ENCODE peak calls at places on chromosomes 11 and 22, in four cellular contexts. F, T, V and Z are unnamed samples. For H3K27me3, the result is how much of the 10 kb centered on the place peaks cover.

GRCh38 chr11:31412946-31413345 is 43.3 kb downstream of the DNAJC24 start:
- DNase-seq in F (no peak), T (no peak), V (no peak), Z (no peak)

GRCh38 chr11:36273110-36273509 is 16.1 kb downstream of the COMMD9 start:
- DNase-seq in F (no peak), T (peak), V (no peak), Z (peak)

GRCh38 chr11:72326151-72326842 is 82.3 kb upstream of the PHOX2A start:
- DNase-seq in F (no peak), T (no peak), V (no peak), Z (no peak)

GRCh38 chr11:92224394-92225205 is at the start of gene FAT3:
- DNase-seq in F (no peak), T (peak), V (no peak), Z (peak)

GRCh38 chr11:119721129-119722120 is 7.6 kb downstream of the NECTIN1 start:
- DNase-seq in F (peak), T (peak), V (no peak), Z (peak)

GRCh38 chr22:25849514-25849913 is 107.5 kb downstream of the MYO18B start:
- DNase-seq in F (peak), T (no peak), V (no peak), Z (no peak)

GRCh38 chr11:39541945-39542351 is 1917.5 kb downstream of the LRRC4C start:
- DNase-seq in F (no peak), T (peak), V (no peak), Z (no peak)

GRCh38 chr11:74019860-74020259 is 11.0 kb upstream of the UCP3 start:
- DNase-seq in F (no peak), T (no peak), V (no peak), Z (no peak)

GRCh38 chr11:128830836-128831780 is 36.0 kb downstream of the KCNJ1 start:
- DNase-seq in F (peak), T (peak), V (peak), Z (peak)

GRCh38 chr11:3807856-3808845 is at the start of gene PGAP2:
- DNase-seq in F (peak), T (peak), V (peak), Z (peak)

GRCh38 chr22:29346659-29347058 is 31.2 kb upstream of the RASL10A start:
- DNase-seq in F (no peak), T (no peak), V (no peak), Z (peak)

DNA sequence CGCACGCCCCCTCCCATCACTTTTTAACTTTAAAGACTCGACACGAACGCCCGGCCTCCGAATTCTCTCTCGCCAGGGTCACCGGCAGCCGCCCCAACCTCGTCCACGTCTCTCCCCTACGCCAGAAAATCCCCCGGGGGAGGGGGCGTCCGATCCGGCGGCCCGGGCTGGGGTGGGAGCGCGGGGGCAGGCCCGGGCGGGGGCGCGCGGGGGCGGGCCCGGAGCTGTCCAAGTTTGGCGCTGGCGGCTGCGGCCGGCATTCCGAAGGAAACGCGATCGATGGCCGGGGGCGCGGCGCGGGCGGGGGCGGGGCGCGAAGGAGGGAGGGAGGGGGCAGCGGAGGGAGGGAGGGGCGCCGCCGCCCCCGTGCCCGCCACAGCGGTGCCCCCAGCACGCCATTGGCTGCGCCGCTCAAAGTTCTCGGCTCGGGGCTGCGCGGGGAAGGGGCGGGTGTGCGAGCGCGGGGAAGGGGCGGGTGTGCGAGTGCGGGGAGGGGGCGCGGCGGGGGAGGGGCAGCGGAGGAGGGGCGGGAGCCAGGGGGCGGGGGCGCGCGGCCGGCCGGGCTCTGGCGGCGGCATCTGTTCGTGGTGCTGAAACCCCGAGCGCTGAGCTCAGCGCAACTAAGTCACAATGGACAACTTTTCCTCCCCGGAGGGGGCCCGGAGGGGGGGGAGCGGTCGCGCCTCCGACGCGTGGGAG is 2.4 kb downstream of the PHF21B start:
- DNase-seq in F (peak), T (peak), V (no peak), Z (peak)
- H3K27me3 ChIP-seq in F (under half), T (under half), V (half or more), Z (under half)

DNA sequence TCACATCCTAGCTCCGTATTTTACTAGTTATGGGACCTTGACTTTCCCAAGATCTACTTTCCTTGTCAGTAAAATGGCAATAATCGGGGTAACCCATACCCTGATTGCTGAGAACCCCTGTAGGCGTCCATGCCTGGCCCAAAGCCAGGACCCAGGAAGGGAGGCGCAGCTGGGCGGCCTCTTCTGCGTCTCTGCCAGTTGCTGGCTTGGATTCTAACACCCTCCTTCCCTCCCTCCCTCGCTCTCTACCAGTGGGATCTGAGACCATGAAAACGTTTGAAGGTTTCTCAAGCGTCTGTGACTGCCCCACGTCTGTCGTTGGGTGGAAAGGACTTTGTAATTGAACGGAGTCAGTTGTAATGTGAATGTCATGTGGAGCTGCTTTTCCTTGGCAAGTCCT is 47.7 kb downstream of the PARVB start:
- DNase-seq in F (no peak), T (no peak), V (no peak), Z (no peak)
- H3K27me3 ChIP-seq in F (under half), T (under half), V (under half), Z (under half)

DNA sequence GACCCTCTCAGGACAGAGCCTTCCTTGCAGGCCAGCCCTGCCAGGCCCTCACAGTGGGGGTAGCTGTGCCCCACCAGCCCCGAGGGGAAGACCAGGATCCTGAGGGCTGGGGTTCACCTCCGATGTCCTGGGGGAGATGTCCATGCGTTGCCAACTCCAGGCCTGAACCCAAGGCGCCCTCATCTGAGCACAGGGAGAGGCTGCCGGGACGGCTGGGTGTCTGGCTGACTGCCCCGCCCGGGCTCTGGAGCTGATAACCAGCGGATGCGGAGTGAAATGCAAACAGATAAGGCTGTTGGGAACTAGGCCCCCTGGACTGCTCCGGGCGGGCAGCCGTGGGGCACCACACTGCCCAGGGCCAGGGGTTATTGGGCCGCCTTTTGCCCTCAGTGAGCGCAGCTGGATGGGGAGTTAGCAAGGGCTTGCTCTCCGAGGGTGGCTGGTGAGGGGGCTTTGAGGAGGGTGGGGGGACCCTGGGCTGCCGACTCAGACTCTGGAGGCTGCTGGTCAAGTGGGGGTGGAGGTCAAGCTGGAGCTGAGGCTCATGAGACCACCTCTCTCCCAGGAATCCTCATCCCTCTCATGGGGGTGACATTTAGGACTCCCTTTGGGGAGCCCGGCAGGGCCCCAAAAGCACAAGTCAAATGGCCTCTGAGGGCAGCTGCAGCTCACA is 5.6 kb upstream of the MUC6 start:
- DNase-seq in F (peak), T (no peak), V (no peak), Z (no peak)
- H3K27me3 ChIP-seq in F (under half), T (under half), V (half or more), Z (under half)

GRCh38 chr22:39643311-39644083 is 72.9 kb downstream of the CACNA1I start:
- DNase-seq in F (no peak), T (no peak), V (no peak), Z (no peak)
- H3K27me3 ChIP-seq in F (under half), T (under half), V (half or more), Z (under half)

DNA sequence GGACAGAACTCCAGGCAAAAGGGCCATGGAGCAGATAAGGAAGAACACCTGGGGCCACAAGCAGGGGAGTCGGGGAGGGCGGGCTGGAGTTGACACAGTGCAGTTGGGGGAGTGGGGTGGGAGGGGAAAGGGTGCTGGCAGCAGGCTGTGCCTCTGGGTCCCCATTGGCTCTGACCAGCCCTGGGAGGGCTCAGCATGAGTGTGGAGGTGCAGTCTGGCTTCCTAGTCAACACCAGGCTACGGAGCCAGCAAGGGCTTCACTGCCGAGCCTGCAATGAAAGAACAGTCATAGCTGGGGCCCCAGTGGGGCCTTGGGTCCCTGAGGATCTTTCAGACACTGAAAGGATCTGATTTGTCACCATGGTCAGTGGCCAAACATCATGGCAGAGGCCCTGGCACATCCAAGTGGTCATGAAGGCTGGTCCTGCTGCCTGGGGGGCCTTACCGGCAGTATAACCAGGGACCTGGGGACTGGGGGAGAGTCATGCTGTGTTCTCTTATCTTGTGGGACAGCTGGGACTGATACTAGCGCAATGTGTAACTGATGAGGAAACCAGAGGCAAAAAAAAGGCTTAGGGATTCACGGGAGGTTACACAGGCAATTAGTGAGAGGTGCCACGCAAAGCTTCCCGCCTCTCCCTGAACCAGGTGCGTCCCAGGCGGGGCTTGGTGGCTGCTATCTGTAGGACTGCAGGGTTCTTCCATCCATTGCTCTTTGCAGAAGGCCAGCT is 11.6 kb downstream of the SLC37A2 start:
- DNase-seq in F (no peak), T (no peak), V (no peak), Z (no peak)
- H3K27me3 ChIP-seq in F (under half), T (under half), V (under half), Z (under half)

GRCh38 chr22:43440103-43440387 is 28.2 kb downstream of the MPPED1 start:
- DNase-seq in F (no peak), T (no peak), V (no peak), Z (no peak)
- H3K27me3 ChIP-seq in F (under half), T (under half), V (half or more), Z (under half)

DNA sequence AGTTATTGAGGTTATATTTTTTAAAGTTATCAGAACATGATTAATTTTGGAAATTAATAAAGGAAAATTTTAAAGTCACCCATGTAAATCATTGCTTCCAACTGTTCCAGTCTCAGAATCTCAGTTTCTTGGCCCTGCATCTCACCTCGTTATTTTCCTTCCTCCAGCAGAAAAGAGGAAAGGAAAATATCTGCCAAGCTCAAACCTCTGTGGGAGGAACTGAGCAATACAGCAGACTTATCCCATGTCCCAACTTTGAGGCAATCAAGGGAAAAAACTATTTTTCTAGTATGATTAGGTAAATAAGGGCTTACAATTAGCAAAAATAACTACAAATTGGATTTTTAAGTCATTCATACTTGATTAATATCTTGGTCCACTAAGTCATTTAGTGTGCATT is 30.1 kb downstream of the ELMOD1 start:
- DNase-seq in F (no peak), T (no peak), V (no peak), Z (no peak)
- H3K27me3 ChIP-seq in F (under half), T (under half), V (under half), Z (under half)

DNA sequence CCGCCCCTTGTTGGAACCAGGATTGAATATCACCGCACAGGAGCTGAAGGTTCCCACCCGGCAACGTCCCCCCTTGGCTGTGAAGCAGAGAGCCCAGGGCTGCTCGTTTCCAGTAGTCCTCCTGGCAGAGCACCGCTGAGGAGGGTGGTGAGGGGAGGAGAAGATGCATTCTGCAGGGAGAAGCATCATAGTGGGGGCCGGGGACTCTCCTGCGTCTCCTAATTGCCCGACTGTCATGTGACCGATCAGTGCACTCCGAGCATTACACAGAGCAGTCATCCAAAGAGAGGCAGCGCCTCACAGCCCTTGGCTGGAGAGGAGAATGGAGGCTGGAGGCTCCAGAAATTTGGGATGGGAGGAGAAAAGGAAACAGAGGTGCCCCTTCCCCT is 85.0 kb upstream of the SEPTIN5 start:
- DNase-seq in F (no peak), T (no peak), V (no peak), Z (no peak)
- H3K27me3 ChIP-seq in F (under half), T (under half), V (half or more), Z (under half)

GRCh38 chr22:44540756-44541670 is 43.0 kb upstream of the RTL6 start:
- DNase-seq in F (no peak), T (no peak), V (no peak), Z (no peak)

GRCh38 chr22:44538518-44539315 is 40.7 kb upstream of the RTL6 start:
- DNase-seq in F (no peak), T (no peak), V (no peak), Z (no peak)

GRCh38 chr22:44538071-44538470 is 40.0 kb upstream of the RTL6 start:
- DNase-seq in F (no peak), T (no peak), V (no peak), Z (no peak)

GRCh38 chr22:44541671-44542319 is 43.8 kb upstream of the RTL6 start:
- DNase-seq in F (no peak), T (no peak), V (no peak), Z (no peak)

DNA sequence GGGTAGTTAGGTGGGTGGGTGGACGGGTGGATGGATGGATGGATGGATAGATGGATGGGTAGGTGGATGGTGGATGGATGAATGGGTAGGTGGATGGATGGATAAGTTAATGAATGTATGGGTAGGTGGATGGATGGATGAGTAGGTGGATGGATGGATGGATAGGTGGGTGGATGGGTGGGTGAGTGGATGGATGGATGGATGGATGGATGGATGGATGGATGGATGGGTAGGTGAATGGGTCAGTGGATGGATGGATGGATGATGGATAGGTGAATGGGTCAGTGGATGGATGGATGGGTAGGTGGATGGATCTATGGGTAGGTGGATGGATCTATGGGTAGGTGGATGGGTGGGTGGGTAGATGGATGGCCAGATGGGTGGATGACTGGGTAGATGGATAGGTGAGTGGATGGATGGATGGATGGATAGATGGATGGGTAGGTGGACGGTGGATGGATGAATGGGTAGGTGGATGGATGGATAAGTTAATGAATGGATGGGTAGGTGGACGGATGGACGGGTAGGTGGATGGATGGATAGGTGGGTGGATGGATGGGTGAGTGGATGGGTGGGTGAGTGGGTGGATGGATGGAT is 41.5 kb upstream of the RTL6 start:
- DNase-seq in F (no peak), T (no peak), V (no peak), Z (no peak)
- H3K27me3 ChIP-seq in F (under half), T (under half), V (half or more), Z (under half)